ENCODE peak calls at places on chromosomes 5 and 9, in seven cellular contexts. W, X, R, Z, P, C and V are unnamed samples.

GRCh38 chr9:99023229-99023628 is 79.5 kb downstream of the COL15A1 start:
- DNase-seq in W (no peak), X (no peak), Z (no peak), C (no peak), R (no peak), P (no peak), V (no peak)

GRCh38 chr9:132042324-132042723 is 37.3 kb downstream of the MED27 start:
- DNase-seq in C (no peak), Z (peak; percentile 94), X (peak; percentile 99), W (peak; percentile 98), R (no peak), P (no peak), V (peak; percentile 96)

GRCh38 chr9:4640027-4640426 is 22.1 kb upstream of the PLPP6 start:
- DNase-seq in Z (peak; percentile 17), P (peak; percentile 14), R (peak; percentile 35), X (peak; percentile 24), C (no peak), W (peak; percentile 21), V (no peak)

GRCh38 chr9:112751059-112751795 is 667 bp downstream of the SNX30 start:
- DNase-seq in Z (peak; percentile 75), W (peak; percentile 81), C (peak; percentile 11), X (peak; percentile 72), R (peak; percentile 39), P (peak; percentile 68), V (peak; percentile 49)

GRCh38 chr5:151148583-151148982 is 9.0 kb downstream of the ANXA6 start:
- DNase-seq in X (no peak), W (no peak), C (no peak), P (no peak), R (no peak), Z (no peak), V (no peak)

GRCh38 chr9:11269036-11269435 is 656.2 kb upstream of the PTPRD start:
- DNase-seq in P (no peak), R (no peak), X (no peak), W (no peak), C (no peak), Z (peak; percentile 0), V (no peak)

GRCh38 chr5:153445875-153446567 is 44.4 kb upstream of the GRIA1 start:
- DNase-seq in C (no peak), W (peak; percentile 53), P (no peak), X (peak; percentile 52), R (peak; percentile 71), Z (peak; percentile 21), V (peak; percentile 13)

GRCh38 chr9:128203842-128204551 is 818 bp downstream of the DNM1 start:
- DNase-seq in P (no peak), X (peak; percentile 62), C (no peak), R (peak; percentile 39), Z (peak; percentile 26), W (peak; percentile 61), V (peak; percentile 49)

GRCh38 chr5:43042626-43043399 is 2.7 kb upstream of the ANXA2R start:
- DNase-seq in C (no peak), Z (peak; percentile 87), P (peak; percentile 69), X (peak; percentile 80), W (peak; percentile 79), R (peak; percentile 79), V (peak; percentile 69)

GRCh38 chr5:95713960-95714710 is 17.0 kb upstream of the RHOBTB3 start:
- DNase-seq in P (no peak), R (no peak), W (no peak), Z (peak; percentile 61), C (no peak), X (no peak), V (no peak)

GRCh38 chr5:58262226-58262625 is 197.7 kb downstream of the PLK2 start:
- DNase-seq in P (no peak), R (no peak), W (peak; percentile 69), C (no peak), Z (no peak), X (peak; percentile 75), V (peak; percentile 38)

GRCh38 chr5:78537821-78538220 is 110.8 kb downstream of the LHFPL2 start:
- DNase-seq in C (no peak), X (peak; percentile 67), R (peak; percentile 1), W (peak; percentile 55), Z (peak; percentile 74), P (no peak), V (peak; percentile 62)

GRCh38 chr9:98797491-98797890 is 1.1 kb upstream of the ANKS6 start:
- DNase-seq in R (no peak), W (no peak), Z (no peak), X (no peak), P (no peak), C (no peak), V (no peak)

GRCh38 chr9:120482424-120483186 is 97.4 kb downstream of the CDK5RAP2 start:
- DNase-seq in P (no peak), R (peak; percentile 62), C (no peak), X (no peak), Z (no peak), W (no peak), V (no peak)

GRCh38 chr5:96614110-96614691 is 48.0 kb upstream of the CAST start:
- DNase-seq in R (peak; percentile 76), P (peak; percentile 60), C (no peak), X (peak; percentile 92), Z (peak; percentile 94), W (peak; percentile 92), V (peak; percentile 94)

GRCh38 chr9:126127591-126127990 is 199.0 kb upstream of the MVB12B start:
- DNase-seq in R (no peak), P (no peak), C (no peak), Z (no peak), X (no peak), W (no peak), V (no peak)

GRCh38 chr9:3825724-3826123 is 299.9 kb upstream of the RFX3 start:
- DNase-seq in C (no peak), P (no peak), X (no peak), R (no peak), W (no peak), Z (no peak), V (no peak)

GRCh38 chr9:95771556-95772280 is 103.8 kb upstream of the ERCC6L2 start:
- DNase-seq in R (no peak), Z (peak; percentile 82), C (no peak), X (no peak), W (no peak), P (peak; percentile 24), V (peak; percentile 24)

GRCh38 chr9:108103294-108103693 is 613.7 kb upstream of the KLF4 start:
- DNase-seq in R (no peak), W (peak; percentile 49), P (no peak), Z (peak; percentile 44), C (no peak), X (peak; percentile 72), V (peak; percentile 48)

GRCh38 chr9:76921161-76921560 is 15.2 kb upstream of the PRUNE2 start:
- DNase-seq in W (no peak), P (no peak), C (no peak), X (no peak), Z (no peak), R (no peak), V (peak; percentile 18)

GRCh38 chr9:129610473-129611301 is 10.2 kb downstream of the C9orf50 start:
- DNase-seq in Z (peak; percentile 64), W (peak; percentile 70), P (peak; percentile 82), C (peak; percentile 41), R (peak; percentile 29), X (peak; percentile 70), V (peak; percentile 58)

GRCh38 chr5:3342271-3343100 is 253.1 kb upstream of the IRX1 start:
- DNase-seq in R (no peak), P (no peak), C (no peak), X (no peak), W (no peak), Z (no peak), V (no peak)

GRCh38 chr9:132241840-132242620 is 80.2 kb downstream of the NTNG2 start:
- DNase-seq in P (peak; percentile 52), Z (peak; percentile 34), X (peak; percentile 33), C (no peak), W (no peak), R (no peak), V (no peak)

GRCh38 chr5:160197341-160198147 is 31.8 kb upstream of the FABP6 start:
- DNase-seq in C (no peak), R (no peak), X (peak; percentile 30), W (no peak), P (no peak), Z (peak; percentile 39), V (no peak)

GRCh38 chr5:139711067-139711851 is 63.1 kb downstream of the CXXC5 start:
- DNase-seq in X (peak; percentile 62), P (peak; percentile 44), C (peak; percentile 33), R (peak; percentile 12), W (peak; percentile 65), Z (no peak), V (peak; percentile 29)

GRCh38 chr9:13580760-13581159 is 301.3 kb upstream of the MPDZ start:
- DNase-seq in Z (no peak), X (no peak), C (no peak), R (no peak), P (no peak), W (no peak), V (no peak)

GRCh38 chr9:95736370-95736769 is 139.1 kb upstream of the ERCC6L2 start:
- DNase-seq in P (no peak), C (no peak), W (no peak), R (no peak), X (no peak), Z (no peak), V (no peak)

GRCh38 chr5:56211298-56211865 is 21.7 kb downstream of the ANKRD55 start:
- DNase-seq in C (no peak), W (peak; percentile 97), Z (peak; percentile 97), P (no peak), R (no peak), X (peak; percentile 96), V (peak; percentile 95)

GRCh38 chr9:137140151-137141012 is 1.4 kb downstream of the GRIN1 start:
- DNase-seq in W (no peak), P (no peak), R (no peak), X (no peak), C (no peak), Z (no peak), V (no peak)

GRCh38 chr5:115419794-115420585 is 123.5 kb upstream of the CCDC112 start:
- DNase-seq in W (peak; percentile 93), P (no peak), R (no peak), Z (peak; percentile 96), X (peak; percentile 96), C (no peak), V (peak; percentile 93)

GRCh38 chr9:125549465-125550215 is 157.4 kb downstream of the MAPKAP1 start:
- DNase-seq in Z (peak; percentile 78), X (peak; percentile 44), P (peak; percentile 19), W (no peak), C (no peak), R (peak; percentile 42), V (peak; percentile 86)

GRCh38 chr9:97362777-97363545 is 48.9 kb upstream of the TDRD7 start:
- DNase-seq in R (no peak), P (no peak), Z (no peak), C (no peak), X (no peak), W (no peak), V (no peak)

GRCh38 chr5:14161825-14162556 is 18.8 kb downstream of the TRIO start:
- DNase-seq in P (no peak), Z (no peak), X (no peak), W (no peak), C (no peak), R (no peak), V (no peak)

GRCh38 chr5:84255318-84255717 is 129.4 kb downstream of the EDIL3 start:
- DNase-seq in P (no peak), X (peak; percentile 54), C (no peak), W (peak; percentile 24), Z (peak; percentile 63), R (no peak), V (peak; percentile 64)

GRCh38 chr9:4214506-4214905 is 85.4 kb downstream of the GLIS3 start:
- DNase-seq in R (no peak), P (no peak), W (no peak), C (no peak), Z (peak; percentile 37), X (no peak), V (peak; percentile 69)